ENCODE peak calls at places on chromosome 13, in five cellular contexts. B, L, Y, E and V are unnamed samples.

GRCh38 chr13:42894765-42895181 is 97.3 kb downstream of the EPSTI1 start:
- DNase-seq in B (no peak), L (peak; percentile 26), Y (peak; percentile 43), E (peak; percentile 4), V (no peak)

GRCh38 chr13:31908696-31909386 is 122.7 kb upstream of the FRY start:
- DNase-seq in B (no peak), L (no peak), Y (no peak), E (no peak), V (no peak)

GRCh38 chr13:82749551-82749950 is 1132.7 kb downstream of the SLITRK1 start:
- DNase-seq in B (no peak), L (no peak), Y (no peak), E (no peak), V (no peak)

GRCh38 chr13:30743319-30744055 is 8.1 kb downstream of the ALOX5AP start:
- DNase-seq in B (no peak), L (peak; percentile 95), Y (peak; percentile 40), E (peak; percentile 100), V (no peak)

GRCh38 chr13:77002590-77003190 is 10.8 kb downstream of the CLN5 start:
- DNase-seq in B (no peak), L (peak; percentile 10), Y (no peak), E (no peak), V (no peak)

GRCh38 chr13:90591260-90591926 is 756.1 kb upstream of the MIR17HG start:
- DNase-seq in B (no peak), L (peak; percentile 6), Y (no peak), E (no peak), V (no peak)

GRCh38 chr13:101289764-101290163 is 126.5 kb downstream of the NALCN start:
- DNase-seq in B (no peak), L (peak; percentile 26), Y (no peak), E (peak; percentile 64), V (peak; percentile 70)

GRCh38 chr13:98343461-98343860 is 166.4 kb upstream of the RNF113B start:
- DNase-seq in B (no peak), L (no peak), Y (no peak), E (no peak), V (no peak)

GRCh38 chr13:40503966-40504591 is 162.4 kb downstream of the FOXO1 start:
- DNase-seq in B (no peak), L (peak; percentile 96), Y (no peak), E (peak; percentile 99), V (no peak)

GRCh38 chr13:64680739-64681138 is 2549.4 kb downstream of the PCDH9 start:
- DNase-seq in B (no peak), L (no peak), Y (no peak), E (no peak), V (no peak)

GRCh38 chr13:106649495-106649894 is 81.6 kb upstream of the ARGLU1 start:
- DNase-seq in B (peak; percentile 54), L (peak; percentile 43), Y (peak; percentile 79), E (peak; percentile 51), V (no peak)

GRCh38 chr13:44368062-44368591 is 5.5 kb upstream of the SERP2 start:
- DNase-seq in B (no peak), L (no peak), Y (no peak), E (peak; percentile 63), V (no peak)

GRCh38 chr13:85864963-85865530 is 65.8 kb upstream of the SLITRK6 start:
- DNase-seq in B (no peak), L (peak; percentile 28), Y (peak; percentile 5), E (peak; percentile 1), V (peak; percentile 46)

GRCh38 chr13:28819046-28819747 is 942 bp upstream of the MTUS2 start:
- DNase-seq in B (no peak), L (peak; percentile 26), Y (no peak), E (peak; percentile 2), V (peak; percentile 21)

GRCh38 chr13:33379597-33379996 is 94.0 kb upstream of the STARD13 start:
- DNase-seq in B (no peak), L (no peak), Y (no peak), E (peak; percentile 6), V (no peak)

GRCh38 chr13:50509771-50510441 is 333.6 kb downstream of the DLEU7 start:
- DNase-seq in B (no peak), L (no peak), Y (no peak), E (peak; percentile 81), V (no peak)

GRCh38 chr13:29704648-29705047 is 109.2 kb upstream of the SLC7A1 start:
- DNase-seq in B (no peak), L (no peak), Y (no peak), E (no peak), V (peak; percentile 91)

GRCh38 chr13:92463134-92463533 is 763.5 kb upstream of the GPC6 start:
- DNase-seq in B (no peak), L (no peak), Y (peak; percentile 23), E (no peak), V (no peak)

GRCh38 chr13:106499113-106499512 is 36.3 kb downstream of the EFNB2 start:
- DNase-seq in B (no peak), L (no peak), Y (no peak), E (peak; percentile 57), V (no peak)

GRCh38 chr13:99057310-99057975 is 79.6 kb upstream of the DOCK9 start:
- DNase-seq in B (no peak), L (peak; percentile 27), Y (no peak), E (no peak), V (no peak)

GRCh38 chr13:106520205-106521004 is 15.1 kb downstream of the EFNB2 start:
- DNase-seq in B (no peak), L (no peak), Y (no peak), E (no peak), V (no peak)

GRCh38 chr13:103640617-103641016 is 574.4 kb upstream of the SLC10A2 start:
- DNase-seq in B (no peak), L (no peak), Y (no peak), E (no peak), V (no peak)

GRCh38 chr13:41643502-41643901 is 186.2 kb downstream of the RGCC start:
- DNase-seq in B (no peak), L (no peak), Y (no peak), E (no peak), V (no peak)

GRCh38 chr13:110683921-110684320 is 22.0 kb downstream of the CARS2 start:
- DNase-seq in B (no peak), L (no peak), Y (no peak), E (no peak), V (no peak)

GRCh38 chr13:110684388-110685056 is 21.4 kb downstream of the CARS2 start:
- DNase-seq in B (no peak), L (no peak), Y (no peak), E (no peak), V (no peak)

GRCh38 chr13:110682746-110683145 is 23.2 kb downstream of the CARS2 start:
- DNase-seq in B (no peak), L (no peak), Y (no peak), E (no peak), V (no peak)

GRCh38 chr13:110681868-110682550 is 23.9 kb downstream of the CARS2 start:
- DNase-seq in B (no peak), L (no peak), Y (no peak), E (no peak), V (no peak)

DNA sequence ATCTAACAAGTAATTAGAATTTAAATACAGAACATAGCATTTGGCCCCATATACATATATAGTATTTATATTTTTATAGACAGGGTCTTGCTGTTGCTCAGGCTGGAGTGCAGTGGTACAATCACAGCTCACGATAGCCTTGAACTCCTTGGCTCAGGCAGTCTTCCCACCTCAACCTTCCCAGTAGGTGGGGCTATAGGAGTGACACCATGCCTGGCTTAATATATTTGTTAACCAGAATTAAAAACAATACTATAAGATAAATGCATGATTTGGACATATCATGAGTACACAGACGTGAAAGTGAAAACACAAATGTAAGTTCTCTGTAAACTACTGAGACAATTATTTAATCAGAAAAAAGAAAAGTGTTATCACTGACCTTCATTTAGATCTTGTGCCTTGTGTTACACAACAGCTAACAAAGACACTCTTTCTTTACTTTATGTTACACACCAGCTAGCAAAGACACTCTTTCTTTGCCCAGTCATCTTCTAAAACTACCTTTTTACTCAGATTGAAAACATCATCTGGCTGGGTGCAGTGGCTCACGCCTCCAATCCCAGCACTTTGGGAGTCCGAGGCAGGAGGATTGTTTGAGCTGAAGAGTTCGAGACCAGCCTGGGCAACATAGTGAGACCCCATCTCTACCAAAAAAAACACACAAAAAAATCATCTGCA is 22.6 kb downstream of the CARS2 start:
- DNase-seq in B (no peak), L (peak; percentile 20), Y (peak; percentile 18), E (no peak), V (no peak)
- TF ChIP-seq CTCF in B (peak; percentile 4), L (peak; percentile 37), Y (no peak), E (peak; percentile 67), V (peak; percentile 65)

GRCh38 chr13:95596701-95597100 is 44.2 kb downstream of the CLDN10 start:
- DNase-seq in B (no peak), L (no peak), Y (no peak), E (no peak), V (no peak)
- H3K36me3 ChIP-seq in B (peaks cover 2% of the 10 kb centered on the region), L (peaks cover 8% of the 10 kb centered on the region), Y (no peaks in the 10 kb centered on the region), E (peaks cover 35% of the 10 kb centered on the region), V (peaks cover 37% of the 10 kb centered on the region)

GRCh38 chr13:113405481-113406300 is 41.8 kb upstream of the GRTP1 start:
- DNase-seq in B (no peak), L (no peak), Y (no peak), E (no peak), V (no peak)

GRCh38 chr13:113404723-113405471 is 41.0 kb upstream of the GRTP1 start:
- DNase-seq in B (peak; percentile 62), L (no peak), Y (no peak), E (no peak), V (no peak)

GRCh38 chr13:113402471-113403254 is 38.7 kb upstream of the GRTP1 start:
- DNase-seq in B (no peak), L (no peak), Y (no peak), E (no peak), V (no peak)

GRCh38 chr13:113403255-113404104 is 39.5 kb upstream of the GRTP1 start:
- DNase-seq in B (no peak), L (no peak), Y (no peak), E (no peak), V (no peak)

GRCh38 chr13:113404366-113404722 is 40.4 kb upstream of the GRTP1 start:
- DNase-seq in B (no peak), L (no peak), Y (no peak), E (no peak), V (no peak)
- H3K4me1 ChIP-seq in B (no peaks in the 10 kb centered on the region), L (no peaks in the 10 kb centered on the region), Y (no peaks in the 10 kb centered on the region), E (peaks cover 14% of the 10 kb centered on the region), V (no peaks in the 10 kb centered on the region)

GRCh38 chr13:73231456-73231855 is 172.7 kb downstream of the KLF5 start:
- DNase-seq in B (no peak), L (no peak), Y (no peak), E (no peak), V (no peak)

GRCh38 chr13:73225983-73226382 is 167.2 kb downstream of the KLF5 start:
- DNase-seq in B (no peak), L (no peak), Y (no peak), E (no peak), V (no peak)

GRCh38 chr13:73224708-73225107 is 165.9 kb downstream of the KLF5 start:
- DNase-seq in B (no peak), L (peak; percentile 85), Y (no peak), E (peak; percentile 71), V (no peak)

GRCh38 chr13:73230714-73231113 is 171.9 kb downstream of the KLF5 start:
- DNase-seq in B (no peak), L (peak; percentile 78), Y (no peak), E (no peak), V (no peak)

DNA sequence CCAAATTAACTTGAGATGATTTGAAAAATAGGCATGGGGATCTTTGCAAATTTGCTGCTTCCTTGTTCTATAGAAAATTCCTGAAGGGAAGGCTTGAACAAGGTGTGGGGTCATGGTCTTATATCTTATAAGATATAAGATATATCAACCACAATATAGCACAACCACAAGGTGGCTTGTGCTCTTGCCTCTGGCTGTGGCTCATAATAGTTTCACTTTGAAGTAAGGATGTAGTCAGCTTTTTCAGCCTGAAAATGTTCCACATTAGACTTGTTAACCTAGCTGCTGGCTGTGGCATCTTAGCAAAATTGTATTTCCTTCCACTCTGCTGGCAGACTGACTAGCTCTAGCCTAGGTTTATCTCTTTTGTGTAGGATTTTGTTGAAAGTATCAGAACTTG is 169.7 kb downstream of the KLF5 start:
- DNase-seq in B (no peak), L (peak; percentile 45), Y (no peak), E (no peak), V (no peak)
- TF ChIP-seq CTCF in B (no peak), L (peak; percentile 48), Y (no peak), E (no peak), V (peak; percentile 2)